ENCODE peak calls at places on chromosomes 16 and 17, in six cellular contexts. T is aorta; M is heart right ventricle; E is naive thymus-derived CD4-positive, alpha-beta T cell; U is heart left ventricle; K is PC-9. S is an unnamed sample.

GRCh38 chr17:40448639-40449261 is 5.5 kb downstream of the IGFBP4 start:
- DNase-seq in E (no peak), M (no peak), K (no peak), U (no peak), T (no peak), S (no peak)

GRCh38 chr16:21100447-21100846 is 50.2 kb downstream of the DNAH3 start:
- DNase-seq in U (no peak), M (no peak), T (no peak), E (no peak), K (no peak), S (no peak)

GRCh38 chr17:50769884-50770283 is 2.6 kb upstream of the ANKRD40CL start:
- DNase-seq in U (no peak), K (no peak), E (no peak), T (no peak), M (no peak), S (no peak)

GRCh38 chr17:31696184-31696602 is 162.9 kb downstream of the COPRS start:
- DNase-seq in K (no peak), E (no peak), T (peak; percentile 91), M (peak; percentile 82), U (peak; percentile 94), S (peak; percentile 92)

GRCh38 chr16:23712976-23713375 is at the start of gene ERN2:
- DNase-seq in M (no peak), T (no peak), K (no peak), U (no peak), E (no peak), S (no peak)

GRCh38 chr17:20189322-20189721 is 180.2 kb downstream of the SPECC1 start:
- DNase-seq in K (no peak), U (no peak), E (no peak), M (no peak), T (no peak), S (peak; percentile 53)

GRCh38 chr16:81836279-81837054 is 57.4 kb downstream of the PLCG2 start:
- DNase-seq in M (no peak), U (no peak), E (no peak), T (no peak), K (peak; percentile 41), S (no peak)

GRCh38 chr17:76004750-76005262 is 4.2 kb downstream of the CDK3 start:
- DNase-seq in T (no peak), M (no peak), U (no peak), K (no peak), E (no peak), S (no peak)

GRCh38 chr16:68375801-68376536 is 65.2 kb downstream of the PRMT7 start:
- DNase-seq in E (peak; percentile 5), U (no peak), M (no peak), T (no peak), K (no peak), S (no peak)

GRCh38 chr16:68373528-68374250 is 62.9 kb downstream of the PRMT7 start:
- DNase-seq in E (peak; percentile 5), U (no peak), M (no peak), K (no peak), T (no peak), S (no peak)

GRCh38 chr16:68374251-68374805 is 63.5 kb downstream of the PRMT7 start:
- DNase-seq in U (no peak), E (no peak), M (no peak), T (no peak), K (no peak), S (no peak)

GRCh38 chr16:68376590-68376989 is 65.8 kb downstream of the PRMT7 start:
- DNase-seq in M (no peak), E (peak; percentile 6), U (no peak), T (no peak), K (no peak), S (no peak)

DNA sequence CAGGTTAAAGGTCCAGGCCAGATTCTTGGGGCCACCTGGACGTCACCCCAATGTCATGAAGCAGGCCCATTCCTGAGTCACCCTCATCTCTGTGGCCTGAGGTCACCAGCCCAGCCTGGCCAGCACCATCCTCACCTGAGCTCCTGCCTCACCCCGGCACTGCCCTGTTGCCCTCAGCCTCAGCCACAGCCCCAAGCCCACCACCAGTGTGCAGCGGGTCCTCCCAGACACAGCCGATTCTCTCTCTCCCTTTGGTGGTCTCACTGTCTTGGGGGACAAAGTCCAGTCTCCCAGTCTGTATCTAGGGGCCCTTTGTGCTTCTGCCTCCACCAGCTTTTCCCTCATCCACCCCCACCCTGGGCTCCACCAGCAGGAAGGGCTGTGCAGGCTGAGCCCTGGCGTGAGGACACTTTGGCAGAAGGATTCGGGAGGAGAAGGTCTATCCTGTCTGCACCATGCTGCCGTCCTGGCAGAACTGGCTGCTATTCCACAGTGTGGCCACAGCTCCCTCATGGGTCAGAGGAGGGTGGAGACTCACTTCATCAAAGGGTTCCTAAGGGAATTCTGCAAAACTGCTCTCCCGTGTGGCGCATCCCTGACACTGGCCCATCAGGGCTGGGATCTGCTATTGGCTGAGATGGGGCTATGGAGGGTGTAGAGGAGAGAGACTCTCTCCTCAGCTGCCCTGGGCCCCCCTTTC is 64.3 kb downstream of the PRMT7 start:
- DNase-seq in M (no peak), U (no peak), T (no peak), K (no peak), E (peak; percentile 5), S (no peak)
- H3K4me1 ChIP-seq in M (no peaks in the 10 kb centered on the region), U (no peaks in the 10 kb centered on the region), T (no peaks in the 10 kb centered on the region), K (peaks cover 7% of the 10 kb centered on the region), E (peaks cover 7% of the 10 kb centered on the region), S (peaks cover 4% of the 10 kb centered on the region)

GRCh38 chr17:72121164-72122001 is 563 bp downstream of the SOX9 start:
- DNase-seq in K (no peak), M (peak; percentile 44), E (no peak), T (no peak), U (peak; percentile 62), S (peak; percentile 74)
- H3K27me3 ChIP-seq in K (no peaks in the 10 kb centered on the region), M (peaks cover 76% of the 10 kb centered on the region), E (peaks cover 6% of the 10 kb centered on the region), T (no peaks in the 10 kb centered on the region), U (peaks cover under 1% of the 10 kb centered on the region), S (peaks cover 68% of the 10 kb centered on the region)

GRCh38 chr16:89426736-89427525 is 63.4 kb downstream of the ANKRD11 start:
- DNase-seq in U (no peak), E (no peak), T (no peak), K (no peak), M (no peak), S (no peak)
- H3K4me1 ChIP-seq in U (peaks cover 37% of the 10 kb centered on the region), E (peaks cover 57% of the 10 kb centered on the region), T (peaks cover under 1% of the 10 kb centered on the region), K (no peaks in the 10 kb centered on the region), M (peaks cover 67% of the 10 kb centered on the region), S (peaks cover 23% of the 10 kb centered on the region)

GRCh38 chr17:66831383-66832220 is 3.3 kb upstream of the CACNG5 start:
- DNase-seq in M (no peak), T (no peak), U (no peak), K (no peak), E (no peak), S (no peak)

GRCh38 chr17:66835476-66835875 is 559 bp downstream of the CACNG5 start:
- DNase-seq in T (no peak), E (no peak), M (no peak), K (no peak), U (no peak), S (no peak)

GRCh38 chr17:66834919-66835454 is at the start of gene CACNG5:
- DNase-seq in K (no peak), M (no peak), T (no peak), U (no peak), E (no peak), S (no peak)

GRCh38 chr17:66834426-66834918 is 445 bp upstream of the CACNG5 start:
- DNase-seq in E (no peak), M (no peak), U (no peak), T (no peak), K (no peak), S (no peak)

GRCh38 chr17:66833201-66833600 is 1.7 kb upstream of the CACNG5 start:
- DNase-seq in M (no peak), T (no peak), K (no peak), U (no peak), E (no peak), S (no peak)
- H3K27me3 ChIP-seq in M (peaks cover 57% of the 10 kb centered on the region), T (no peaks in the 10 kb centered on the region), K (peaks cover 76% of the 10 kb centered on the region), U (peaks cover 11% of the 10 kb centered on the region), E (no peaks in the 10 kb centered on the region), S (peaks cover 42% of the 10 kb centered on the region)

DNA sequence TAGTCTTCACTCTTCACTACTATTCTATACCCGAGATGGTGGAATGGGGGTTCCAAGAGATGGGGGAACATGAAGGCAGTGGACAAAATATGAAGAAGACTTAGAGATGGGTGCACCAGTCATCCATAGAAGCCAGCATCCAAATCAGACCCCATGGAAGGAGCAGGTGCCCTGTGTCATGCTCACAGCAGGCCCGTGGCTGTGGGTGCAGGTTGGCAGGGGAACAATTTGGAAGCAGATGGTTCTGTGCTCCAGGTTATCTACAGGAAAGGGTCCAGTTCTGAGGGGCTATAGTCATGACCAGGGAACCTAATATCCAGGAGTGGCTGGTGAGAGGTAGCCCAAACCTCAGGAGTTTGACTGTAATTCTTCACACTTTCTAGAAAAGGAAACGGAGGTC is 9.6 kb upstream of the LPCAT2 start:
- DNase-seq in T (no peak), M (no peak), U (no peak), E (no peak), K (no peak), S (no peak)
- H3K4me1 ChIP-seq in T (no peaks in the 10 kb centered on the region), M (peaks cover 73% of the 10 kb centered on the region), U (peaks cover 20% of the 10 kb centered on the region), E (no peaks in the 10 kb centered on the region), K (peaks cover 57% of the 10 kb centered on the region), S (peaks cover 31% of the 10 kb centered on the region)

GRCh38 chr16:86926146-86926545 is 347.8 kb downstream of the FOXL1 start:
- DNase-seq in U (no peak), K (no peak), E (no peak), T (peak; percentile 55), M (no peak), S (no peak)

GRCh38 chr16:86923656-86924055 is 345.3 kb downstream of the FOXL1 start:
- DNase-seq in M (no peak), E (no peak), K (no peak), T (no peak), U (no peak), S (no peak)

GRCh38 chr16:86926695-86927094 is 348.3 kb downstream of the FOXL1 start:
- DNase-seq in T (no peak), U (no peak), K (no peak), M (no peak), E (no peak), S (no peak)

GRCh38 chr16:86924537-86924936 is 346.2 kb downstream of the FOXL1 start:
- DNase-seq in E (no peak), T (peak; percentile 58), K (no peak), M (no peak), U (no peak), S (no peak)

GRCh38 chr16:86925067-86925791 is 346.9 kb downstream of the FOXL1 start:
- DNase-seq in U (no peak), E (no peak), T (peak; percentile 70), K (no peak), M (no peak), S (peak; percentile 77)
- H3K27me3 ChIP-seq in U (no peaks in the 10 kb centered on the region), E (no peaks in the 10 kb centered on the region), T (no peaks in the 10 kb centered on the region), K (peaks cover 100% of the 10 kb centered on the region), M (peaks cover 2% of the 10 kb centered on the region), S (no peaks in the 10 kb centered on the region)

GRCh38 chr16:5867250-5867649 is 769.7 kb upstream of the EEF2KMT start:
- DNase-seq in U (no peak), K (no peak), E (no peak), T (no peak), M (no peak), S (no peak)
- H3K4me1 ChIP-seq in U (no peaks in the 10 kb centered on the region), K (no peaks in the 10 kb centered on the region), E (no peaks in the 10 kb centered on the region), T (no peaks in the 10 kb centered on the region), M (no peaks in the 10 kb centered on the region), S (no peaks in the 10 kb centered on the region)

GRCh38 chr16:30030841-30031413 is at the start of gene TLCD3B:
- DNase-seq in E (no peak), M (no peak), U (no peak), K (no peak), T (no peak), S (no peak)
- H3K27me3 ChIP-seq in E (peaks cover 11% of the 10 kb centered on the region), M (peaks cover 96% of the 10 kb centered on the region), U (peaks cover 34% of the 10 kb centered on the region), K (peaks cover 55% of the 10 kb centered on the region), T (no peaks in the 10 kb centered on the region), S (peaks cover 44% of the 10 kb centered on the region)